ENCODE peak calls at places on chromosomes 16 and 17, in ten cellular contexts. Z is WTC11, P is fibroblast of pulmonary artery, J is cardiac fibroblast, W is OCI-LY7, R is H1, M is heart right ventricle, K is AG04449, L is RWPE2, T is colonic mucosa. E is an unnamed sample.

GRCh38 chr17:10130263-10130662 is 68.1 kb downstream of the GAS7 start:
- DNase-seq in Z (no peak), P (no peak), J (peak), W (no peak), R (no peak), M (no peak), K (peak), L (no peak), T (no peak), E (no peak)

GRCh38 chr17:72381597-72382397 is 261.0 kb downstream of the SOX9 start:
- DNase-seq in Z (peak), P (no peak), J (no peak), W (no peak), R (peak), M (no peak), K (no peak), L (no peak), T (no peak), E (no peak)

GRCh38 chr17:836154-836553 is 54.0 kb downstream of the MRM3 start:
- DNase-seq in Z (no peak), P (peak), J (no peak), W (no peak), R (no peak), M (peak), K (no peak), L (no peak), T (no peak), E (peak)

GRCh38 chr16:57258226-57258909 is 13.3 kb downstream of the ARL2BP start:
- DNase-seq in Z (no peak), P (no peak), J (no peak), W (no peak), R (no peak), M (no peak), K (no peak), L (peak), T (no peak), E (no peak)

GRCh38 chr17:63035695-63036094 is 69.7 kb downstream of the TANC2 start:
- DNase-seq in Z (no peak), P (no peak), J (peak), W (no peak), R (no peak), M (no peak), K (no peak), L (no peak), T (no peak), E (peak)

GRCh38 chr17:57370051-57370581 is 113.8 kb downstream of the MSI2 start:
- DNase-seq in Z (no peak), P (peak), J (peak), W (no peak), R (no peak), M (no peak), K (peak), L (peak), T (no peak), E (peak)

GRCh38 chr16:85884808-85885463 is 14.0 kb upstream of the IRF8 start:
- DNase-seq in Z (no peak), P (no peak), J (no peak), W (no peak), R (no peak), M (no peak), K (no peak), L (no peak), T (no peak), E (no peak)

GRCh38 chr16:66927012-66927436 is 1.7 kb upstream of the RRAD start:
- DNase-seq in Z (peak), P (peak), J (peak), W (no peak), R (no peak), M (peak), K (peak), L (no peak), T (no peak), E (peak)

GRCh38 chr17:78883533-78884131 is 19.4 kb downstream of the CEP295NL start:
- DNase-seq in Z (no peak), P (peak), J (peak), W (no peak), R (peak), M (peak), K (peak), L (peak), T (peak), E (peak)

GRCh38 chr17:77208217-77208808 is 67.5 kb downstream of the SEC14L1 start:
- DNase-seq in Z (peak), P (peak), J (peak), W (no peak), R (no peak), M (peak), K (no peak), L (no peak), T (no peak), E (peak)

GRCh38 chr16:50360033-50360778 is 8.6 kb downstream of the BRD7 start:
- DNase-seq in Z (no peak), P (peak), J (peak), W (no peak), R (no peak), M (no peak), K (no peak), L (no peak), T (no peak), E (no peak)

GRCh38 chr17:35560703-35561102 is at the start of gene SLFN14:
- DNase-seq in Z (no peak), P (no peak), J (no peak), W (no peak), R (no peak), M (no peak), K (no peak), L (no peak), T (no peak), E (no peak)

GRCh38 chr16:69606985-69607384 is 41.2 kb downstream of the NFAT5 start:
- DNase-seq in Z (no peak), P (no peak), J (no peak), W (no peak), R (no peak), M (no peak), K (no peak), L (no peak), T (no peak), E (no peak)

GRCh38 chr16:71562552-71562951 is 14.3 kb downstream of the TAT start:
- DNase-seq in Z (no peak), P (no peak), J (no peak), W (no peak), R (no peak), M (no peak), K (no peak), L (no peak), T (no peak), E (no peak)

GRCh38 chr17:42918902-42919521 is 18.4 kb downstream of the G6PC1 start:
- DNase-seq in Z (no peak), P (no peak), J (no peak), W (no peak), R (no peak), M (no peak), K (no peak), L (no peak), T (no peak), E (no peak)

GRCh38 chr17:42920106-42920900 is 19.7 kb downstream of the G6PC1 start:
- DNase-seq in Z (no peak), P (no peak), J (no peak), W (no peak), R (no peak), M (no peak), K (no peak), L (no peak), T (no peak), E (no peak)

GRCh38 chr17:42924891-42925290 is 24.3 kb downstream of the G6PC1 start:
- DNase-seq in Z (peak), P (no peak), J (no peak), W (no peak), R (no peak), M (no peak), K (no peak), L (no peak), T (no peak), E (no peak)

GRCh38 chr17:42920922-42921321 is 20.3 kb downstream of the G6PC1 start:
- DNase-seq in Z (no peak), P (peak), J (peak), W (peak), R (no peak), M (peak), K (no peak), L (no peak), T (no peak), E (no peak)

DNA sequence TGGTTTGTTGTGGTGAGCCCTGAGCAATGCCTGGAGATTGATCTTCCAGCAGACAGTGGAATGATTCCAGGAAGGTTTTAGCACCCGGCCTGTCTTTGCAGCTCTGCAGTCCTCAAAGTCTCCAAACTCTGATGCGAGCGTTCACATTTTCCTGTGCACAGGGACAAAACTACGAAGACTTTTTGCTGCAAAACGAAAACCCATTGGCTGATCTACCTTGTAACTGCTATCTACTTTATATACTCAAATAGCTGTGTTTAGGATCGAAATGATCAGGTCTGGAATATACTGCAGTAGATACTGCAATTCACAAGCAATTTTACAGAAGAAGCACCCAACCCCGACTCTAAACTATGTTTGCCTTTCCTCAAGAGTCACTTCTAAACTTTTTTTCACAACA is 21.7 kb downstream of the G6PC1 start:
- DNase-seq in Z (no peak), P (peak), J (peak), W (no peak), R (no peak), M (no peak), K (no peak), L (no peak), T (no peak), E (no peak)
- TF ChIP-seq CTCF in Z (no peak), P (no peak), J (no peak), W (no peak), R (no peak), M (no peak), K (no peak), L (no peak), T (no peak), E (no peak)

GRCh38 chr17:51153210-51154072 is at the start of gene NME1:
- DNase-seq in Z (peak), P (peak), J (peak), W (peak), R (peak), M (peak), K (peak), L (peak), T (peak), E (peak)
- TF ChIP-seq CTCF in Z (no peak), P (peak), J (peak), W (peak), R (peak), M (peak), K (peak), L (peak), T (peak), E (peak)

DNA sequence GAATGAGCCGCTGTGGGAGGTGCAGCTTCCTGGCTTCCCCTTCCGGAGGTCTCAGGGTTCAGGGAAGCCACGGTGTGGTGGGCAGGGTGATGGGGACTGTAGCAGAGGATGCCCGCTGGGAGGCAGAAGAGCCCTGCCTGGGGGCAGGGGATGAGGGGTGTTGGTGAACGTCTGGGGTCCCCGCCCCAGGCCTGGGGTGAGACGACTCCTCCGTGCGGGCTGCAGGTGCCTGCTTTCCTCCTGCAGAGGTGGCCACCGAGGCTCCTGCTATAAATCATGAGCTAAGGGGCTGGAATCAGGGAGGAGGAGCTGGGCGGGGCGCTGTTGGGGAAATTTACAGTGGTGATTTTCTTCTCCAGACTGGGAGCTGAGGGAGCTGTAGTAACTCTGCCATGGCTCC is 167.0 kb downstream of the MRM1 start:
- DNase-seq in Z (peak), P (no peak), J (no peak), W (no peak), R (peak), M (no peak), K (no peak), L (no peak), T (no peak), E (no peak)
- TF ChIP-seq CTCF in Z (no peak), P (peak), J (no peak), W (no peak), R (peak), M (no peak), K (no peak), L (no peak), T (no peak), E (peak)

DNA sequence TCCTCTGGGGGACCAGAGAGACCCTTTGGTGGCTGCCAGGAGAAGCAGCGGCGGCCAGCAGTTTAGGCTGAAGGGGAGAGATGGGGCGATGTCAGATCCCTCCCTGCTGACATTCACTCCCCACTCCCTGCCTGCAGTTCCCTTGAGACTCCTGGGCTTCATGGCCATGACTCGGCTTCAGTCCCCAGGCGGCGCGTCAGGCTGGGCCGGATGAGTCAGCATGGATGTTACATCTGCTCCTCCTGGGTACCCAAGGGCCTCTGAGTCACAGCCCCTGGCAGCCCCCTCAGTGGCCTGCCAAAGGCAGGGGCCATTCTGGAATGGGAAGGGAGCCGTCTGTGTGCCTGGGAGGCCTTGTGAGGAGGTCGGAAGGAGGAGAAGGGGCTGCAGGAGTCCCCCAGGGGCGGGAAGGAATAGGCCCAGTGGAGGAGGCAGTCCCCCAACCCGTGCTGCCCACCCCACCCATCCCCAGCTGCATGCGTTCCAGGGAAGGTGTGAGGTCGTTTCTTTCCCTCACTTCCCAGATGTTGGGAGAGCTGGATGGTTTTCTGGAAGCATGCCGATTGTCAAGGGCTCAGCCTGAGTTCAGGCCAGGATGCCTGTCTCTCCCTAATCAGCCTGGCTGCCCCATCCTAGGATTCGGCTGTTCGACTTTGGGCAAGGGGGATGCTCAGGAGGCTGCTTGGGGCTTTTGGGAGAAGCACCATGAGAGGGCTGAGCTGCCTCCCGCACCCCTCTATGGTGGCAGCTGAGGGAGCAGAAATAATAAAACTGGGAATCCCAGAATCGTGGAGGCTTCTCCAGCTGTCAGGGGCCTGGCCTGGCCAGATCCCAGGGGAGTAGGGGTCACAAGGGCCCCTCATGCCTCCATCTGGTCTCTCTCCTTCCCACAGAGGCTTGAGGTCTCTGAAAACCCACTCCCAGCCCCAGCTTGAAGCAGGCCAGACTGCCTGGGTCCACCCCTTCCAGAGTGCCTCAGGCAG is 9.7 kb downstream of the RHBDL3 start:
- DNase-seq in Z (peak), P (peak), J (peak), W (no peak), R (peak), M (no peak), K (peak), L (no peak), T (no peak), E (peak)
- TF ChIP-seq CTCF in Z (no peak), P (no peak), J (no peak), W (no peak), R (no peak), M (no peak), K (no peak), L (no peak), T (no peak), E (peak)

GRCh38 chr16:15523092-15523541 is 88.7 kb downstream of the BMERB1 start:
- DNase-seq in Z (peak), P (no peak), J (no peak), W (peak), R (no peak), M (no peak), K (no peak), L (no peak), T (peak), E (no peak)
- TF ChIP-seq CTCF in Z (no peak), P (no peak), J (no peak), W (peak), R (peak), M (no peak), K (no peak), L (peak), T (peak), E (no peak)

GRCh38 chr16:90028985-90029384 is 9.7 kb upstream of the DBNDD1 start:
- DNase-seq in Z (no peak), P (no peak), J (no peak), W (no peak), R (no peak), M (no peak), K (no peak), L (no peak), T (no peak), E (no peak)

GRCh38 chr16:90031186-90031930 is 12.1 kb upstream of the DBNDD1 start:
- DNase-seq in Z (no peak), P (no peak), J (peak), W (no peak), R (no peak), M (no peak), K (no peak), L (no peak), T (no peak), E (no peak)

GRCh38 chr16:90032664-90033346 is 13.5 kb upstream of the DBNDD1 start:
- DNase-seq in Z (no peak), P (peak), J (peak), W (no peak), R (no peak), M (no peak), K (no peak), L (no peak), T (no peak), E (peak)

GRCh38 chr16:90034504-90034903 is 15.2 kb upstream of the DBNDD1 start:
- DNase-seq in Z (no peak), P (no peak), J (no peak), W (no peak), R (no peak), M (no peak), K (no peak), L (no peak), T (no peak), E (no peak)

GRCh38 chr16:90031931-90032663 is 12.8 kb upstream of the DBNDD1 start:
- DNase-seq in Z (no peak), P (peak), J (peak), W (no peak), R (no peak), M (no peak), K (no peak), L (no peak), T (no peak), E (peak)
- TF ChIP-seq CTCF in Z (no peak), P (no peak), J (no peak), W (no peak), R (no peak), M (no peak), K (no peak), L (no peak), T (no peak), E (no peak)

DNA sequence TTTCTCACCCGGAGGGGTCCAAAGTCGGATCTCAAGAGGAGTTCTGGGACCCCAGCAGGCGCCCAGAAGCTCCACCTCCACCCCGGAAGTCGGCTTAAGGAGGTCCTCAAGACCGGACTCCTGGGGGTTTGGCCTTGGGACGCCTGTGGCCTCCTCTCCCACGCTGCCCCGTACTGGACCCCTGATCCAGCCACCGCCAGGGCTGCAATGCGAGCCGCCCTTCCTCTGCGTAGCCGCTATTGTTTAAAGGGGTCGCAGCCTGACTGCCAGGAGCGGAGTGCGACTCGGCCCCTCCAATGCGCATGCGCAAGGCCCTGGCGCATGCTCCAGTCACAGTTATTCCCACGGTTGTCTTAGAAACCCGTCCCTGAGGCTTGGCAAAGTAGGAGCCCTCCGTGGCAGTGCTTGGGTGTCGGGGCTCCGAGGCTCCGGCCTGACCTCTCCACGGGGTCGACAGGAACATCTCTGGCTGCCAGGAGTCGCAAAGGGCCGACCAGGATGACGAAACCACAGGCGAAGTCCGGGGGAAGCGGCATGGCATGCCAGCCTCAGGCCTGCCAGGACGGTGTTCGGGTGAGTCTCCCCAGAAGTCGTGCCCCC is 719.0 kb downstream of the KCNJ18 start:
- DNase-seq in Z (no peak), P (no peak), J (no peak), W (no peak), R (no peak), M (no peak), K (no peak), L (no peak), T (no peak), E (no peak)
- TF ChIP-seq CTCF in Z (no peak), P (no peak), J (no peak), W (no peak), R (no peak), M (no peak), K (no peak), L (no peak), T (no peak), E (no peak)

DNA sequence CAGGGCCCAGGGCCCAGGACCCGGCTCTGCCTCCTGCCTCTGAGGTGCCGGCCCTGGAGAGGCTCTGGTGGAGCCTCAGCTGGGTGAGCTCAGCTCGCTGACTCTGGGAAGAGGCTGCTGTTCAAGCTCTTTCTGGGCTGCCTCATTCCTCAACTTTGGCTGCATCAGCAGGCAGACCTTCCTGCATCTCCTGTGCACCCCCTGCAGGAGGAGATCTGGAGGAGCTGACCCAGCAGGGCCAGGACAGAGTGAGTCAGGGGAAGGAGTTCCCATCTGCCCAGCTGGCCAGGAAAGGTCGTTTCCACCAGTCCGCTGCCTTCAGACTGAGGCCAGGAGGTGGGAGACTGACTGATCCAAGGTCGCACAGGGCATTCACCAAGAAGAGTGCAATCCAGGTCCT is 10.7 kb downstream of the CRHR1 start:
- DNase-seq in Z (peak), P (no peak), J (no peak), W (no peak), R (no peak), M (no peak), K (no peak), L (no peak), T (no peak), E (no peak)
- TF ChIP-seq CTCF in Z (no peak), P (no peak), J (no peak), W (no peak), R (peak), M (no peak), K (peak), L (no peak), T (no peak), E (no peak)

GRCh38 chr17:48612854-48613691 is 2.0 kb downstream of the HOXB8 start:
- DNase-seq in Z (no peak), P (peak), J (no peak), W (peak), R (no peak), M (no peak), K (no peak), L (no peak), T (no peak), E (peak)
- TF ChIP-seq CTCF in Z (no peak), P (peak), J (peak), W (peak), R (no peak), M (no peak), K (peak), L (peak), T (no peak), E (peak)